ENCODE peak calls at places on chromosomes 12 and 14, in ten cellular contexts. One of them, this sample, is unnamed.

GRCh38 chr12:91219511-91219910 is 36.9 kb upstream of the DCN start:
- DNase-seq in NCI-H1417: no peak
- DNase-seq in NT2/D1: no peak
- DNase-seq in fibroblast of the aortic adventitia: peak; percentile 78
- DNase-seq in DMS79: no peak
- DNase-seq in psoas muscle: no peak
- DNase-seq in ureter: no peak
- DNase-seq in activated naive CD8-positive, alpha-beta T cell treated with anti-CD3 and anti-CD28 coated beads for 36 hours: no peak
- DNase-seq in amniotic epithelial cell: peak; percentile 87
- DNase-seq in C1 segment of cervical spinal cord: no peak
- DNase-seq in this sample: no peak

GRCh38 chr12:53501615-53502181 is 615 bp downstream of the TARBP2 start:
- DNase-seq in NCI-H1417: no peak
- DNase-seq in NT2/D1: no peak
- DNase-seq in fibroblast of the aortic adventitia: no peak
- DNase-seq in DMS79: no peak
- DNase-seq in psoas muscle: no peak
- DNase-seq in ureter: no peak
- DNase-seq in activated naive CD8-positive, alpha-beta T cell treated with anti-CD3 and anti-CD28 coated beads for 36 hours: no peak
- DNase-seq in amniotic epithelial cell: no peak
- DNase-seq in C1 segment of cervical spinal cord: no peak
- DNase-seq in this sample: no peak

GRCh38 chr14:102527255-102528232 is 18.0 kb upstream of the ANKRD9 start:
- DNase-seq in NCI-H1417: no peak
- DNase-seq in NT2/D1: no peak
- DNase-seq in fibroblast of the aortic adventitia: no peak
- DNase-seq in DMS79: no peak
- DNase-seq in psoas muscle: no peak
- DNase-seq in ureter: no peak
- DNase-seq in activated naive CD8-positive, alpha-beta T cell treated with anti-CD3 and anti-CD28 coated beads for 36 hours: no peak
- DNase-seq in amniotic epithelial cell: no peak
- DNase-seq in C1 segment of cervical spinal cord: no peak
- DNase-seq in this sample: no peak

GRCh38 chr14:86481105-86481504 is 951.2 kb downstream of the FLRT2 start:
- DNase-seq in NCI-H1417: no peak
- DNase-seq in NT2/D1: no peak
- DNase-seq in fibroblast of the aortic adventitia: no peak
- DNase-seq in DMS79: no peak
- DNase-seq in psoas muscle: no peak
- DNase-seq in ureter: no peak
- DNase-seq in activated naive CD8-positive, alpha-beta T cell treated with anti-CD3 and anti-CD28 coated beads for 36 hours: no peak
- DNase-seq in amniotic epithelial cell: peak; percentile 12
- DNase-seq in C1 segment of cervical spinal cord: no peak
- DNase-seq in this sample: no peak

GRCh38 chr14:101508948-101509729 is 52.2 kb upstream of the DIO3 start:
- DNase-seq in NCI-H1417: no peak
- DNase-seq in NT2/D1: no peak
- DNase-seq in fibroblast of the aortic adventitia: no peak
- DNase-seq in DMS79: no peak
- DNase-seq in psoas muscle: peak; percentile 30
- DNase-seq in ureter: no peak
- DNase-seq in activated naive CD8-positive, alpha-beta T cell treated with anti-CD3 and anti-CD28 coated beads for 36 hours: no peak
- DNase-seq in amniotic epithelial cell: no peak
- DNase-seq in C1 segment of cervical spinal cord: no peak
- DNase-seq in this sample: no peak

GRCh38 chr12:20426191-20426590 is 57.9 kb downstream of the PDE3A start:
- DNase-seq in NCI-H1417: no peak
- DNase-seq in NT2/D1: no peak
- DNase-seq in fibroblast of the aortic adventitia: peak; percentile 82
- DNase-seq in DMS79: no peak
- DNase-seq in psoas muscle: peak; percentile 70
- DNase-seq in ureter: no peak
- DNase-seq in activated naive CD8-positive, alpha-beta T cell treated with anti-CD3 and anti-CD28 coated beads for 36 hours: no peak
- DNase-seq in amniotic epithelial cell: peak; percentile 58
- DNase-seq in C1 segment of cervical spinal cord: no peak
- DNase-seq in this sample: no peak

GRCh38 chr14:98140862-98141261 is 1131.1 kb downstream of the BCL11B start:
- DNase-seq in NCI-H1417: no peak
- DNase-seq in NT2/D1: no peak
- DNase-seq in fibroblast of the aortic adventitia: no peak
- DNase-seq in DMS79: no peak
- DNase-seq in psoas muscle: no peak
- DNase-seq in ureter: no peak
- DNase-seq in activated naive CD8-positive, alpha-beta T cell treated with anti-CD3 and anti-CD28 coated beads for 36 hours: no peak
- DNase-seq in amniotic epithelial cell: no peak
- DNase-seq in C1 segment of cervical spinal cord: no peak
- DNase-seq in this sample: no peak

GRCh38 chr14:93084866-93085857 is 30.6 kb downstream of the ITPK1 start:
- DNase-seq in NCI-H1417: no peak
- DNase-seq in NT2/D1: no peak
- DNase-seq in fibroblast of the aortic adventitia: no peak
- DNase-seq in DMS79: peak; percentile 78
- DNase-seq in psoas muscle: no peak
- DNase-seq in ureter: no peak
- DNase-seq in activated naive CD8-positive, alpha-beta T cell treated with anti-CD3 and anti-CD28 coated beads for 36 hours: no peak
- DNase-seq in amniotic epithelial cell: no peak
- DNase-seq in C1 segment of cervical spinal cord: no peak
- DNase-seq in this sample: no peak

GRCh38 chr14:53610947-53611346 is 345.7 kb downstream of the BMP4 start:
- DNase-seq in NCI-H1417: no peak
- DNase-seq in NT2/D1: no peak
- DNase-seq in fibroblast of the aortic adventitia: no peak
- DNase-seq in DMS79: no peak
- DNase-seq in psoas muscle: no peak
- DNase-seq in ureter: no peak
- DNase-seq in activated naive CD8-positive, alpha-beta T cell treated with anti-CD3 and anti-CD28 coated beads for 36 hours: no peak
- DNase-seq in amniotic epithelial cell: no peak
- DNase-seq in C1 segment of cervical spinal cord: no peak
- DNase-seq in this sample: no peak

GRCh38 chr12:53427905-53428594 is 4.4 kb downstream of the AMHR2 start:
- DNase-seq in NCI-H1417: no peak
- DNase-seq in NT2/D1: no peak
- DNase-seq in fibroblast of the aortic adventitia: peak; percentile 70
- DNase-seq in DMS79: no peak
- DNase-seq in psoas muscle: no peak
- DNase-seq in ureter: no peak
- DNase-seq in activated naive CD8-positive, alpha-beta T cell treated with anti-CD3 and anti-CD28 coated beads for 36 hours: peak; percentile 33
- DNase-seq in amniotic epithelial cell: peak; percentile 97
- DNase-seq in C1 segment of cervical spinal cord: no peak
- DNase-seq in this sample: no peak

GRCh38 chr12:83318386-83318971 is 631.8 kb downstream of the TMTC2 start:
- DNase-seq in NCI-H1417: peak; percentile 64
- DNase-seq in NT2/D1: no peak
- DNase-seq in fibroblast of the aortic adventitia: no peak
- DNase-seq in DMS79: no peak
- DNase-seq in psoas muscle: no peak
- DNase-seq in ureter: no peak
- DNase-seq in activated naive CD8-positive, alpha-beta T cell treated with anti-CD3 and anti-CD28 coated beads for 36 hours: no peak
- DNase-seq in amniotic epithelial cell: peak; percentile 0
- DNase-seq in C1 segment of cervical spinal cord: no peak
- DNase-seq in this sample: no peak

GRCh38 chr12:4539167-4539870 is 629 bp downstream of the RAD51AP1 start:
- DNase-seq in NCI-H1417: no peak
- DNase-seq in NT2/D1: no peak
- DNase-seq in fibroblast of the aortic adventitia: no peak
- DNase-seq in DMS79: no peak
- DNase-seq in psoas muscle: no peak
- DNase-seq in ureter: no peak
- DNase-seq in activated naive CD8-positive, alpha-beta T cell treated with anti-CD3 and anti-CD28 coated beads for 36 hours: no peak
- DNase-seq in amniotic epithelial cell: no peak
- DNase-seq in C1 segment of cervical spinal cord: no peak
- DNase-seq in this sample: no peak

GRCh38 chr12:111164833-111165232 is 204.1 kb downstream of the PHETA1 start:
- DNase-seq in NCI-H1417: no peak
- DNase-seq in NT2/D1: no peak
- DNase-seq in fibroblast of the aortic adventitia: no peak
- DNase-seq in DMS79: no peak
- DNase-seq in psoas muscle: no peak
- DNase-seq in ureter: no peak
- DNase-seq in activated naive CD8-positive, alpha-beta T cell treated with anti-CD3 and anti-CD28 coated beads for 36 hours: no peak
- DNase-seq in amniotic epithelial cell: no peak
- DNase-seq in C1 segment of cervical spinal cord: no peak
- DNase-seq in this sample: no peak

GRCh38 chr14:61561144-61561543 is 134.2 kb upstream of the HIF1A start:
- DNase-seq in NCI-H1417: no peak
- DNase-seq in NT2/D1: no peak
- DNase-seq in fibroblast of the aortic adventitia: peak; percentile 69
- DNase-seq in DMS79: no peak
- DNase-seq in psoas muscle: no peak
- DNase-seq in ureter: no peak
- DNase-seq in activated naive CD8-positive, alpha-beta T cell treated with anti-CD3 and anti-CD28 coated beads for 36 hours: no peak
- DNase-seq in amniotic epithelial cell: peak; percentile 94
- DNase-seq in C1 segment of cervical spinal cord: no peak
- DNase-seq in this sample: peak; percentile 12

GRCh38 chr14:96748371-96748770 is 48.8 kb upstream of the VRK1 start:
- DNase-seq in NCI-H1417: peak; percentile 88
- DNase-seq in NT2/D1: no peak
- DNase-seq in fibroblast of the aortic adventitia: no peak
- DNase-seq in DMS79: peak; percentile 65
- DNase-seq in psoas muscle: no peak
- DNase-seq in ureter: peak; percentile 57
- DNase-seq in activated naive CD8-positive, alpha-beta T cell treated with anti-CD3 and anti-CD28 coated beads for 36 hours: no peak
- DNase-seq in amniotic epithelial cell: no peak
- DNase-seq in C1 segment of cervical spinal cord: no peak
- DNase-seq in this sample: no peak

GRCh38 chr14:104802913-104803184 is 1.9 kb downstream of the ZBTB42 start:
- DNase-seq in NCI-H1417: peak; percentile 65
- DNase-seq in NT2/D1: no peak
- DNase-seq in fibroblast of the aortic adventitia: no peak
- DNase-seq in DMS79: no peak
- DNase-seq in psoas muscle: no peak
- DNase-seq in ureter: no peak
- DNase-seq in activated naive CD8-positive, alpha-beta T cell treated with anti-CD3 and anti-CD28 coated beads for 36 hours: no peak
- DNase-seq in amniotic epithelial cell: no peak
- DNase-seq in C1 segment of cervical spinal cord: no peak
- DNase-seq in this sample: no peak

GRCh38 chr12:56723889-56724659 is 1.0 kb downstream of the NACA start:
- DNase-seq in NCI-H1417: peak; percentile 34
- DNase-seq in NT2/D1: no peak
- DNase-seq in fibroblast of the aortic adventitia: peak; percentile 89
- DNase-seq in DMS79: no peak
- DNase-seq in psoas muscle: peak; percentile 81
- DNase-seq in ureter: peak; percentile 67
- DNase-seq in activated naive CD8-positive, alpha-beta T cell treated with anti-CD3 and anti-CD28 coated beads for 36 hours: no peak
- DNase-seq in amniotic epithelial cell: peak; percentile 85
- DNase-seq in C1 segment of cervical spinal cord: peak; percentile 5
- DNase-seq in this sample: no peak

GRCh38 chr12:48925218-48925871 is at the start of gene FKBP11:
- DNase-seq in NCI-H1417: no peak
- DNase-seq in NT2/D1: no peak
- DNase-seq in fibroblast of the aortic adventitia: peak; percentile 40
- DNase-seq in DMS79: no peak
- DNase-seq in psoas muscle: peak; percentile 77
- DNase-seq in ureter: peak; percentile 76
- DNase-seq in activated naive CD8-positive, alpha-beta T cell treated with anti-CD3 and anti-CD28 coated beads for 36 hours: peak; percentile 80
- DNase-seq in amniotic epithelial cell: peak; percentile 28
- DNase-seq in C1 segment of cervical spinal cord: peak; percentile 29
- DNase-seq in this sample: peak; percentile 14

GRCh38 chr12:95574799-95575452 is 23.6 kb upstream of the USP44 start:
- DNase-seq in NCI-H1417: peak; percentile 74
- DNase-seq in NT2/D1: no peak
- DNase-seq in fibroblast of the aortic adventitia: peak; percentile 61
- DNase-seq in DMS79: no peak
- DNase-seq in psoas muscle: no peak
- DNase-seq in ureter: no peak
- DNase-seq in activated naive CD8-positive, alpha-beta T cell treated with anti-CD3 and anti-CD28 coated beads for 36 hours: no peak
- DNase-seq in amniotic epithelial cell: peak; percentile 52
- DNase-seq in C1 segment of cervical spinal cord: no peak
- DNase-seq in this sample: no peak

GRCh38 chr14:74867673-74868072 is 8.3 kb downstream of the PROX2 start:
- DNase-seq in NCI-H1417: no peak
- DNase-seq in NT2/D1: no peak
- DNase-seq in fibroblast of the aortic adventitia: peak; percentile 90
- DNase-seq in DMS79: no peak
- DNase-seq in psoas muscle: no peak
- DNase-seq in ureter: no peak
- DNase-seq in activated naive CD8-positive, alpha-beta T cell treated with anti-CD3 and anti-CD28 coated beads for 36 hours: peak; percentile 71
- DNase-seq in amniotic epithelial cell: peak; percentile 31
- DNase-seq in C1 segment of cervical spinal cord: peak; percentile 14
- DNase-seq in this sample: no peak

GRCh38 chr14:94360945-94361565 is 27.3 kb downstream of the SERPINA1 start:
- DNase-seq in NCI-H1417: no peak
- DNase-seq in NT2/D1: no peak
- DNase-seq in fibroblast of the aortic adventitia: no peak
- DNase-seq in DMS79: no peak
- DNase-seq in psoas muscle: no peak
- DNase-seq in ureter: peak; percentile 37
- DNase-seq in activated naive CD8-positive, alpha-beta T cell treated with anti-CD3 and anti-CD28 coated beads for 36 hours: no peak
- DNase-seq in amniotic epithelial cell: no peak
- DNase-seq in C1 segment of cervical spinal cord: no peak
- DNase-seq in this sample: no peak